ENCODE peak calls at places on chromosomes 4 and X, in six cellular contexts. One of them, this sample, is unnamed.

GRCh38 chrX:150635952-150636351 is 57.2 kb upstream of the MTMR1 start:
- DNase-seq in GM12892: no peak
- DNase-seq in upper lobe of left lung: no peak
- DNase-seq in testis: no peak
- DNase-seq in IMR-90: peak; percentile 84
- DNase-seq in endothelial cell of umbilical vein: peak; percentile 24
- DNase-seq in this sample: no peak

GRCh38 chrX:96483642-96484160 is 200.9 kb upstream of the DIAPH2 start:
- DNase-seq in GM12892: no peak
- DNase-seq in upper lobe of left lung: no peak
- DNase-seq in testis: no peak
- DNase-seq in IMR-90: no peak
- DNase-seq in endothelial cell of umbilical vein: no peak
- DNase-seq in this sample: no peak

GRCh38 chr4:107037188-107037587 is 1.1 kb upstream of the DKK2 start:
- DNase-seq in GM12892: no peak
- DNase-seq in upper lobe of left lung: peak; percentile 28
- DNase-seq in testis: peak; percentile 62
- DNase-seq in IMR-90: peak; percentile 2
- DNase-seq in endothelial cell of umbilical vein: peak; percentile 43
- DNase-seq in this sample: peak; percentile 8

GRCh38 chr4:168618577-168619265 is 121.9 kb downstream of the PALLD start:
- DNase-seq in GM12892: no peak
- DNase-seq in upper lobe of left lung: no peak
- DNase-seq in testis: no peak
- DNase-seq in IMR-90: peak; percentile 84
- DNase-seq in endothelial cell of umbilical vein: no peak
- DNase-seq in this sample: no peak

GRCh38 chr4:48836658-48837057 is 5.8 kb downstream of the OCIAD1 start:
- DNase-seq in GM12892: no peak
- DNase-seq in upper lobe of left lung: no peak
- DNase-seq in testis: no peak
- DNase-seq in IMR-90: no peak
- DNase-seq in endothelial cell of umbilical vein: no peak
- DNase-seq in this sample: no peak

GRCh38 chrX:44843753-44844152 is at the start of gene DUSP21:
- DNase-seq in GM12892: no peak
- DNase-seq in upper lobe of left lung: no peak
- DNase-seq in testis: peak; percentile 54
- DNase-seq in IMR-90: no peak
- DNase-seq in endothelial cell of umbilical vein: no peak
- DNase-seq in this sample: no peak

GRCh38 chr4:186772936-186773335 is 49.3 kb upstream of the FAT1 start:
- DNase-seq in GM12892: no peak
- DNase-seq in upper lobe of left lung: no peak
- DNase-seq in testis: no peak
- DNase-seq in IMR-90: peak; percentile 86
- DNase-seq in endothelial cell of umbilical vein: no peak
- DNase-seq in this sample: no peak

GRCh38 chr4:100842856-100843255 is 325.0 kb upstream of the EMCN start:
- DNase-seq in GM12892: no peak
- DNase-seq in upper lobe of left lung: no peak
- DNase-seq in testis: no peak
- DNase-seq in IMR-90: no peak
- DNase-seq in endothelial cell of umbilical vein: no peak
- DNase-seq in this sample: no peak

GRCh38 chrX:53028678-53029077 is 19.9 kb upstream of the GPR173 start:
- DNase-seq in GM12892: no peak
- DNase-seq in upper lobe of left lung: no peak
- DNase-seq in testis: no peak
- DNase-seq in IMR-90: no peak
- DNase-seq in endothelial cell of umbilical vein: no peak
- DNase-seq in this sample: no peak

GRCh38 chrX:133754657-133755056 is 230.7 kb downstream of the GPC3 start:
- DNase-seq in GM12892: no peak
- DNase-seq in upper lobe of left lung: no peak
- DNase-seq in testis: no peak
- DNase-seq in IMR-90: no peak
- DNase-seq in endothelial cell of umbilical vein: no peak
- DNase-seq in this sample: no peak

DNA sequence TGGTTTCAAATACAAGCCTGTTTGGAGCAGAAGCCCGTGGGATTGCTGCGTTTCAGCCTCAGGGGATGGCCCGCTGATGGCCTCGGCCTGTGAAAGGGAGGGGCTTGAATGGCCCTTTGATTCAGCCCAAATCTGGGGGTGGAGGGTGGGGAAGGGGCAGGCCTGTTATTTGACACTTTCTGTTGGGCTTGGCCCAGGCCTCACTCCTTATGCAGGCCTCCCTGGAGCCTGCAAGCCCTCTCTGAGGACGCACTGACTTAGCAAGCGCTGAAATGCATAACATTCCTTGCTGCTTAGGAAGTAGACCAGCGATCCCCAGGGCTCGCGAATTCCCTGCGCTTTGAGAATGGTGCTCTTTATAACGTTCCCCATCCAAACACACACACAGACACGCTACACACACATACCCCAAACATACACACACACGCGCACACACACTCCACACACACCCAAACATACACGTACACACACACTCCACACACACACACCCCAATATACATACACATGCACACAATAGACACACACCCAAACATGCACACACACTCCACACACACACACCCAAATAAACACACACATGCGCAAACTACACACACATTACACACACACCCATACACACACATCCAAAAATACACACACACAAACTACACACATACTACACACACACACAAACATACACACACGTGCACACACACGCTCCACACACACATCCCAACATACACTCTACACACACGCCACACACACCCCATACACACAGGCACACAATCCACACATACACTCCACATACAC is 29.6 kb downstream of the TLR10 start:
- DNase-seq in GM12892: no peak
- DNase-seq in upper lobe of left lung: peak; percentile 36
- DNase-seq in testis: peak; percentile 85
- DNase-seq in IMR-90: peak; percentile 99
- DNase-seq in endothelial cell of umbilical vein: peak; percentile 34
- DNase-seq in this sample: peak; percentile 62
- TF ChIP-seq POLR2A in GM12892: no peak
- TF ChIP-seq POLR2A in upper lobe of left lung: no peak
- TF ChIP-seq POLR2A in testis: no peak
- TF ChIP-seq POLR2A in IMR-90: no peak
- TF ChIP-seq POLR2A in endothelial cell of umbilical vein: no peak
- TF ChIP-seq POLR2A in this sample: no peak

GRCh38 chr4:73740353-73740778 is at the start of gene CXCL8:
- DNase-seq in GM12892: no peak
- DNase-seq in upper lobe of left lung: peak; percentile 85
- DNase-seq in testis: peak; percentile 52
- DNase-seq in IMR-90: peak; percentile 91
- DNase-seq in endothelial cell of umbilical vein: peak; percentile 94
- DNase-seq in this sample: peak; percentile 70
- TF ChIP-seq POLR2A in GM12892: no peak
- TF ChIP-seq POLR2A in upper lobe of left lung: no peak
- TF ChIP-seq POLR2A in testis: no peak
- TF ChIP-seq POLR2A in IMR-90: peak; percentile 59
- TF ChIP-seq POLR2A in endothelial cell of umbilical vein: peak; percentile 73
- TF ChIP-seq POLR2A in this sample: no peak

GRCh38 chrX:119481218-119481875 is 13.1 kb downstream of the SLC25A5 start:
- DNase-seq in GM12892: no peak
- DNase-seq in upper lobe of left lung: peak; percentile 79
- DNase-seq in testis: no peak
- DNase-seq in IMR-90: no peak
- DNase-seq in endothelial cell of umbilical vein: no peak
- DNase-seq in this sample: no peak

GRCh38 chrX:119479845-119480244 is 11.6 kb downstream of the SLC25A5 start:
- DNase-seq in GM12892: no peak
- DNase-seq in upper lobe of left lung: peak; percentile 44
- DNase-seq in testis: no peak
- DNase-seq in IMR-90: no peak
- DNase-seq in endothelial cell of umbilical vein: no peak
- DNase-seq in this sample: no peak

GRCh38 chrX:119486745-119487144 is 18.5 kb downstream of the SLC25A5 start:
- DNase-seq in GM12892: no peak
- DNase-seq in upper lobe of left lung: no peak
- DNase-seq in testis: no peak
- DNase-seq in IMR-90: no peak
- DNase-seq in endothelial cell of umbilical vein: no peak
- DNase-seq in this sample: no peak

GRCh38 chrX:119482041-119482440 is 13.8 kb downstream of the SLC25A5 start:
- DNase-seq in GM12892: no peak
- DNase-seq in upper lobe of left lung: no peak
- DNase-seq in testis: no peak
- DNase-seq in IMR-90: no peak
- DNase-seq in endothelial cell of umbilical vein: no peak
- DNase-seq in this sample: no peak

DNA sequence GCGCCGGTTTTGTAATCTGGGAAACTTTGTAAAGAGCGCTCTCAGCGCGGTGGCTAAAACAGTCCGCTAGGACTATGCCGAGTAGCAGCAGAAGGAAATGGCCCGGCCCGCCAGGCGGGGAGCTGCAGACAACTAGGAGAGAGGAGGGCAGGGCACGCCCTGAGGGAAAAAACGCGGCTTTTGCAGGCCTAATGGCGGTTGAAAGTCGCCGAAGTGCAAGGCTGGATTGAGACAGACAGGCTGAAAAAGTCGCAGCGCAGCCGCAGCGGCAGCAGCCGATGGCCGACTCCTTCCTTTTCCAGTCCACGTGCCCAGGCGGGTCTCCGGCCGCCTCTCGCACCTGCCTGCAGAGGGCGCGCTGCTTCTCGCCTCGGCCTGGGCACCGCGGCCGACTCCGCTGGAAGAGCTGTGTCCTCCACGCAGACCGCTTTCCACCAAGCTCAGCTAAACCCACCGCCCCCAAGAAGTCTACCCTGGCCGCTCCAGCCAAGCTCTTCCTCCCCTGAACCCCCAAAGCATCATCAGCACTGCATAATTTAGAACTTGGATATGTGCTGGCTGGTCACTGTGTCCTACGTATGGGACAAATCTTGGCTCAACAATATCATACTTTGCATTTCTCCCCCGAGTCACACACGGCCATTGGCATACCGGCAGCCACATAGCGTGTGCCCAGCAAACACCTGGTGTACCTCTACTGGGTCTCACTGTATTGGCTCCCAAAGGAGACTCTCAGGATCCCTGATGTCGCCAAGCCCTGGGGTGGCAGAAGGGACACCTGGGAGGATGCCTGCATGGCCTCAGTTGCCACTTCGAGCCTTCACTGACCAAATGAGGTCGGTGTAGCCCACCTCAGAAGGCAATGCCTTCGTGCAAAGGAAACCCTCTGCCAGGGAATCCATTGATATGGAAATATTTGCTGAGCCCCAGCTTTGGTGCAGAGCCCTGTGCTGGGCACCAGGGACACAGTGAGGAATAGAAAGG is 14.5 kb downstream of the SLC25A5 start:
- DNase-seq in GM12892: peak; percentile 54
- DNase-seq in upper lobe of left lung: peak; percentile 79
- DNase-seq in testis: peak; percentile 73
- DNase-seq in IMR-90: peak; percentile 39
- DNase-seq in endothelial cell of umbilical vein: peak; percentile 52
- DNase-seq in this sample: peak; percentile 76
- TF ChIP-seq POLR2A in GM12892: no peak
- TF ChIP-seq POLR2A in upper lobe of left lung: no peak
- TF ChIP-seq POLR2A in testis: no peak
- TF ChIP-seq POLR2A in IMR-90: no peak
- TF ChIP-seq POLR2A in endothelial cell of umbilical vein: no peak
- TF ChIP-seq POLR2A in this sample: peak; percentile 5

GRCh38 chrX:55908685-55909212 is 191.2 kb downstream of the RRAGB start:
- DNase-seq in GM12892: no peak
- DNase-seq in upper lobe of left lung: no peak
- DNase-seq in testis: peak; percentile 44
- DNase-seq in IMR-90: no peak
- DNase-seq in endothelial cell of umbilical vein: peak; percentile 19
- DNase-seq in this sample: peak; percentile 39
- TF ChIP-seq POLR2A in GM12892: no peak
- TF ChIP-seq POLR2A in upper lobe of left lung: no peak
- TF ChIP-seq POLR2A in testis: no peak
- TF ChIP-seq POLR2A in IMR-90: no peak
- TF ChIP-seq POLR2A in endothelial cell of umbilical vein: no peak
- TF ChIP-seq POLR2A in this sample: peak; percentile 51

GRCh38 chrX:67415937-67416336 is 127.9 kb upstream of the AR start:
- DNase-seq in GM12892: no peak
- DNase-seq in upper lobe of left lung: no peak
- DNase-seq in testis: no peak
- DNase-seq in IMR-90: no peak
- DNase-seq in endothelial cell of umbilical vein: no peak
- DNase-seq in this sample: no peak
- TF ChIP-seq POLR2A in GM12892: no peak
- TF ChIP-seq POLR2A in upper lobe of left lung: no peak
- TF ChIP-seq POLR2A in testis: no peak
- TF ChIP-seq POLR2A in IMR-90: no peak
- TF ChIP-seq POLR2A in endothelial cell of umbilical vein: no peak
- TF ChIP-seq POLR2A in this sample: no peak

This sample was measured in transverse colon.